ENCODE peak calls at places on chromosomes 7 and 10, in six cellular contexts. W is tibial nerve; M is thoracic aorta; O is brain microvascular endothelial cell; Z is central memory CD4-positive, alpha-beta T cell; B is hepatocyte. L is an unnamed sample.

GRCh38 chr10:8069108-8069507 is 14.6 kb downstream of the GATA3 start:
- DNase-seq in O (no peak), M (no peak), Z (no peak), W (no peak), B (no peak), L (no peak)

GRCh38 chr7:47143344-47143743 is 438.6 kb downstream of the TNS3 start:
- DNase-seq in W (no peak), Z (no peak), O (no peak), M (no peak), B (no peak), L (no peak)

GRCh38 chr7:121138262-121138933 is 149.9 kb downstream of the CPED1 start:
- DNase-seq in M (no peak), Z (no peak), W (no peak), B (no peak), O (no peak), L (peak)

GRCh38 chr10:99854860-99855259 is 72.4 kb downstream of the ABCC2 start:
- DNase-seq in O (peak), B (peak), W (no peak), Z (no peak), M (no peak), L (no peak)

GRCh38 chr7:91945476-91945875 is 4.8 kb downstream of the AKAP9 start:
- DNase-seq in M (no peak), B (peak), O (peak), Z (no peak), W (no peak), L (no peak)

GRCh38 chr10:15140640-15141039 is 27.9 kb downstream of the NMT2 start:
- DNase-seq in O (no peak), W (no peak), M (no peak), B (no peak), Z (no peak), L (no peak)

GRCh38 chr7:351256-351655 is 61.3 kb downstream of the FOXL3 start:
- DNase-seq in O (no peak), B (no peak), Z (peak), W (no peak), M (no peak), L (no peak)

GRCh38 chr7:36244429-36244828 is 91.4 kb downstream of the EEPD1 start:
- DNase-seq in B (no peak), Z (no peak), O (no peak), M (no peak), W (no peak), L (no peak)

GRCh38 chr10:133364645-133365431 is 7.0 kb upstream of the FUOM start:
- DNase-seq in Z (no peak), O (no peak), M (no peak), W (no peak), B (no peak), L (no peak)

GRCh38 chr7:17380696-17381662 is 82.5 kb downstream of the AHR start:
- DNase-seq in O (no peak), W (no peak), B (no peak), M (no peak), Z (no peak), L (no peak)

GRCh38 chr10:46020871-46021553 is 9.4 kb downstream of the NCOA4 start:
- DNase-seq in M (no peak), W (no peak), Z (no peak), O (peak), B (no peak), L (no peak)

GRCh38 chr10:109640915-109641314 is 282.4 kb downstream of the XPNPEP1 start:
- DNase-seq in M (no peak), O (no peak), W (no peak), Z (no peak), B (no peak), L (no peak)

GRCh38 chr10:80493482-80494021 is 39.4 kb downstream of the TSPAN14 start:
- DNase-seq in B (no peak), O (peak), W (no peak), M (no peak), Z (peak), L (no peak)

GRCh38 chr7:98133181-98133580 is 26.5 kb downstream of the LMTK2 start:
- DNase-seq in M (no peak), Z (peak), W (no peak), O (peak), B (no peak), L (peak)

GRCh38 chr7:125061776-125062397 is 132.3 kb upstream of the POT1 start:
- DNase-seq in M (no peak), W (no peak), O (peak), B (peak), Z (no peak), L (no peak)

GRCh38 chr7:29255839-29256782 is 61.5 kb downstream of the CHN2 start:
- DNase-seq in W (no peak), O (no peak), Z (no peak), M (no peak), B (peak), L (no peak)

GRCh38 chr7:122886357-122887081 is at the start of gene CADPS2:
- DNase-seq in W (peak), Z (no peak), B (peak), M (peak), O (peak), L (peak)

GRCh38 chr7:139362302-139362701 is 2.6 kb downstream of the LUC7L2 start:
- DNase-seq in Z (no peak), O (no peak), W (no peak), M (no peak), B (no peak), L (no peak)

GRCh38 chr7:22486597-22486996 is 13.4 kb downstream of the STEAP1B start:
- DNase-seq in O (no peak), M (no peak), Z (no peak), B (no peak), W (no peak), L (no peak)

GRCh38 chr7:140417456-140418155 is 13.7 kb downstream of the RAB19 start:
- DNase-seq in M (no peak), B (no peak), Z (no peak), W (no peak), O (no peak), L (no peak)

GRCh38 chr7:97601941-97602457 is 129.9 kb upstream of the TAC1 start:
- DNase-seq in W (no peak), Z (no peak), B (no peak), M (no peak), O (no peak), L (no peak)

GRCh38 chr10:8336629-8337331 is 282.3 kb downstream of the GATA3 start:
- DNase-seq in Z (no peak), M (no peak), W (no peak), O (no peak), B (peak), L (no peak)

GRCh38 chr10:77744249-77744648 is 106.6 kb upstream of the KCNMA1 start:
- DNase-seq in O (no peak), W (no peak), B (no peak), Z (no peak), M (no peak), L (no peak)

GRCh38 chr7:143384741-143385631 is 3.8 kb downstream of the ZYX start:
- DNase-seq in M (no peak), O (no peak), Z (no peak), B (no peak), W (no peak), L (no peak)

GRCh38 chr10:69457771-69458237 is 6.5 kb downstream of the TSPAN15 start:
- DNase-seq in Z (no peak), B (no peak), W (no peak), M (no peak), O (no peak), L (no peak)

GRCh38 chr7:42914726-42915045 is 2.8 kb upstream of the C7orf25 start:
- DNase-seq in O (no peak), B (no peak), W (no peak), Z (no peak), M (no peak), L (no peak)